ENCODE peak calls at places on chromosome 12, in eight cellular contexts. W is activated CD4-positive, CD25-positive, alpha-beta regulatory T cell; D is WERI-Rb-1; K is activated CD4-positive, alpha-beta T cell treated with anti-CD3 and anti-CD28 coated beads for 24 hours; R is effector memory CD4-positive, alpha-beta T cell; I is AG20443; V is G401; N is HFFc6. E is an unnamed sample.

GRCh38 chr12:3622021-3622731 is 130.7 kb downstream of the CRACR2A start:
- DNase-seq in W (no peak), D (no peak), K (no peak), R (no peak), I (no peak), V (no peak), N (no peak), E (no peak)

GRCh38 chr12:106861984-106862894 is 87.8 kb downstream of the RIC8B start:
- DNase-seq in W (no peak), D (no peak), K (no peak), R (no peak), I (peak), V (no peak), N (peak), E (no peak)

GRCh38 chr12:868722-869121 is 80.8 kb downstream of the RAD52 start:
- DNase-seq in W (no peak), D (no peak), K (no peak), R (no peak), I (no peak), V (no peak), N (no peak), E (no peak)

GRCh38 chr12:74820324-74820723 is 282.7 kb downstream of the ATXN7L3B start:
- DNase-seq in W (no peak), D (no peak), K (no peak), R (no peak), I (no peak), V (no peak), N (no peak), E (no peak)

GRCh38 chr12:84764006-84764405 is 148.6 kb downstream of the SLC6A15 start:
- DNase-seq in W (no peak), D (no peak), K (no peak), R (no peak), I (no peak), V (no peak), N (no peak), E (no peak)

GRCh38 chr12:51442324-51442723 is 17.7 kb downstream of the SLC4A8 start:
- DNase-seq in W (no peak), D (no peak), K (no peak), R (no peak), I (peak), V (no peak), N (peak), E (no peak)

GRCh38 chr12:56271031-56271430 is 4.3 kb downstream of the COQ10A start:
- DNase-seq in W (no peak), D (no peak), K (no peak), R (no peak), I (peak), V (peak), N (peak), E (no peak)

GRCh38 chr12:57727758-57728395 is 10.7 kb downstream of the AGAP2 start:
- DNase-seq in W (no peak), D (no peak), K (no peak), R (no peak), I (no peak), V (peak), N (no peak), E (no peak)

GRCh38 chr12:93115198-93115601 is 186.1 kb upstream of the EEA1 start:
- DNase-seq in W (no peak), D (no peak), K (no peak), R (no peak), I (peak), V (no peak), N (peak), E (no peak)

GRCh38 chr12:105378821-105379400 is 48.4 kb downstream of the C12orf75 start:
- DNase-seq in W (no peak), D (peak), K (no peak), R (no peak), I (no peak), V (no peak), N (no peak), E (no peak)

GRCh38 chr12:107661830-107662229 is 23.8 kb upstream of the PWP1 start:
- DNase-seq in W (no peak), D (no peak), K (no peak), R (no peak), I (no peak), V (no peak), N (no peak), E (no peak)

GRCh38 chr12:2489266-2489665 is 305.5 kb upstream of the FKBP4 start:
- DNase-seq in W (no peak), D (peak), K (no peak), R (no peak), I (no peak), V (peak), N (no peak), E (no peak)

GRCh38 chr12:32214723-32215122 is 108.1 kb downstream of the BICD1 start:
- DNase-seq in W (no peak), D (no peak), K (no peak), R (no peak), I (no peak), V (no peak), N (no peak), E (no peak)

GRCh38 chr12:26744697-26745440 is 88.1 kb downstream of the ITPR2 start:
- DNase-seq in W (no peak), D (peak), K (no peak), R (no peak), I (no peak), V (no peak), N (no peak), E (no peak)

GRCh38 chr12:97960741-97961608 is 498.4 kb downstream of the RMST start:
- DNase-seq in W (no peak), D (peak), K (no peak), R (no peak), I (peak), V (no peak), N (no peak), E (peak)

GRCh38 chr12:132429932-132430643 is 59.9 kb upstream of the FBRSL1 start:
- DNase-seq in W (peak), D (peak), K (no peak), R (peak), I (peak), V (no peak), N (no peak), E (peak)

GRCh38 chr12:1281683-1282366 is 290.8 kb downstream of the ERC1 start:
- DNase-seq in W (no peak), D (no peak), K (no peak), R (no peak), I (peak), V (no peak), N (peak), E (no peak)

E was measured in CMK.